ENCODE peak calls at places on chromosomes 16 and 17, in ten cellular contexts. E is fibroblast of pulmonary artery, L is IMR-90, U is cardiac muscle cell, S is RWPE1, V is AG09319, F is Calu3, T is lower leg skin, Y is esophagus muscularis mucosa, N is AG04449. P is an unnamed sample.

GRCh38 chr16:27640277-27640600 is 90.3 kb downstream of the KATNIP start:
- DNase-seq in E (no peak), L (no peak), U (no peak), S (peak), V (no peak), F (no peak), T (peak), Y (no peak), N (no peak), P (no peak)

GRCh38 chr16:87099001-87099740 is 218.0 kb downstream of the C16orf95 start:
- DNase-seq in E (no peak), L (no peak), U (no peak), S (no peak), V (no peak), F (no peak), T (no peak), Y (no peak), N (no peak), P (no peak)

GRCh38 chr16:50335198-50335958 is 33.4 kb downstream of the BRD7 start:
- DNase-seq in E (no peak), L (peak), U (no peak), S (no peak), V (no peak), F (no peak), T (no peak), Y (no peak), N (no peak), P (peak)

GRCh38 chr17:71039391-71039790 is 870.1 kb downstream of the KCNJ2 start:
- DNase-seq in E (no peak), L (no peak), U (no peak), S (no peak), V (no peak), F (no peak), T (no peak), Y (no peak), N (no peak), P (no peak)

GRCh38 chr16:68356249-68356918 is 45.6 kb downstream of the PRMT7 start:
- DNase-seq in E (no peak), L (no peak), U (no peak), S (no peak), V (no peak), F (no peak), T (no peak), Y (no peak), N (no peak), P (peak)

GRCh38 chr17:57289130-57289529 is 32.8 kb downstream of the MSI2 start:
- DNase-seq in E (no peak), L (no peak), U (no peak), S (no peak), V (no peak), F (no peak), T (no peak), Y (no peak), N (no peak), P (no peak)

GRCh38 chr17:37458805-37459204 is 30.9 kb upstream of the DUSP14 start:
- DNase-seq in E (peak), L (peak), U (no peak), S (no peak), V (no peak), F (no peak), T (no peak), Y (no peak), N (no peak), P (no peak)

GRCh38 chr16:49556252-49557069 is 182.9 kb downstream of the C16orf78 start:
- DNase-seq in E (peak), L (peak), U (peak), S (peak), V (no peak), F (no peak), T (no peak), Y (no peak), N (peak), P (no peak)

GRCh38 chr17:32341141-32341856 is 674 bp downstream of the C17orf75 start:
- DNase-seq in E (no peak), L (no peak), U (peak), S (no peak), V (no peak), F (peak), T (no peak), Y (no peak), N (no peak), P (no peak)

GRCh38 chr17:7235693-7236665 is 1.7 kb upstream of the DVL2 start:
- DNase-seq in E (peak), L (peak), U (no peak), S (peak), V (no peak), F (no peak), T (no peak), Y (no peak), N (no peak), P (no peak)

GRCh38 chr17:63224644-63225043 is 221.5 kb downstream of the CYB561 start:
- DNase-seq in E (no peak), L (no peak), U (no peak), S (no peak), V (no peak), F (no peak), T (no peak), Y (no peak), N (no peak), P (no peak)

GRCh38 chr17:63434951-63435571 is 11.0 kb downstream of the CYB561 start:
- DNase-seq in E (peak), L (peak), U (no peak), S (peak), V (no peak), F (no peak), T (no peak), Y (no peak), N (no peak), P (no peak)

GRCh38 chr16:2912330-2913199 is 834 bp downstream of the FLYWCH1 start:
- DNase-seq in E (peak), L (peak), U (peak), S (peak), V (no peak), F (peak), T (no peak), Y (no peak), N (no peak), P (no peak)

GRCh38 chr17:31582151-31582907 is 190.9 kb downstream of the RAB11FIP4 start:
- DNase-seq in E (peak), L (peak), U (no peak), S (no peak), V (peak), F (no peak), T (no peak), Y (no peak), N (no peak), P (peak)

GRCh38 chr17:49908782-49909714 is 59.9 kb upstream of the DLX4 start:
- DNase-seq in E (no peak), L (no peak), U (no peak), S (no peak), V (no peak), F (no peak), T (no peak), Y (no peak), N (no peak), P (no peak)

GRCh38 chr16:89304941-89305705 is 87.6 kb downstream of the ZNF778 start:
- DNase-seq in E (no peak), L (no peak), U (no peak), S (no peak), V (no peak), F (no peak), T (no peak), Y (no peak), N (no peak), P (no peak)

GRCh38 chr16:74111583-74111982 is 185.0 kb upstream of the PSMD7 start:
- DNase-seq in E (no peak), L (no peak), U (no peak), S (no peak), V (no peak), F (no peak), T (no peak), Y (no peak), N (no peak), P (no peak)

GRCh38 chr17:7702776-7703175 is 2.2 kb upstream of the EFNB3 start:
- DNase-seq in E (no peak), L (no peak), U (no peak), S (no peak), V (no peak), F (no peak), T (no peak), Y (no peak), N (no peak), P (no peak)

GRCh38 chr16:65118866-65119265 is 3.0 kb downstream of the CDH11 start:
- DNase-seq in E (no peak), L (peak), U (no peak), S (no peak), V (no peak), F (no peak), T (no peak), Y (peak), N (no peak), P (no peak)

GRCh38 chr16:89334988-89335802 is 117.7 kb downstream of the ZNF778 start:
- DNase-seq in E (no peak), L (no peak), U (no peak), S (no peak), V (no peak), F (no peak), T (no peak), Y (no peak), N (no peak), P (no peak)

GRCh38 chr17:9268546-9268945 is 247.2 kb downstream of the NTN1 start:
- DNase-seq in E (no peak), L (peak), U (no peak), S (no peak), V (no peak), F (no peak), T (no peak), Y (no peak), N (no peak), P (no peak)

GRCh38 chr16:68800257-68800875 is 43.0 kb upstream of the TANGO6 start:
- DNase-seq in E (peak), L (peak), U (peak), S (peak), V (peak), F (peak), T (peak), Y (no peak), N (peak), P (peak)

GRCh38 chr16:55542459-55543082 is 23.9 kb upstream of the CAPNS2 start:
- DNase-seq in E (peak), L (peak), U (no peak), S (peak), V (no peak), F (no peak), T (no peak), Y (no peak), N (no peak), P (no peak)

GRCh38 chr17:31552568-31552967 is 161.1 kb downstream of the RAB11FIP4 start:
- DNase-seq in E (no peak), L (no peak), U (no peak), S (no peak), V (no peak), F (no peak), T (no peak), Y (no peak), N (no peak), P (no peak)

GRCh38 chr17:72117748-72118587 is 2.9 kb upstream of the SOX9 start:
- DNase-seq in E (no peak), L (no peak), U (no peak), S (no peak), V (no peak), F (no peak), T (no peak), Y (no peak), N (no peak), P (no peak)

GRCh38 chr17:56593741-56594527 is 435 bp downstream of the NOG start:
- DNase-seq in E (peak), L (peak), U (peak), S (peak), V (peak), F (peak), T (no peak), Y (no peak), N (no peak), P (no peak)

GRCh38 chr16:11699234-11699894 is 31.1 kb downstream of the SNN start:
- DNase-seq in E (no peak), L (no peak), U (no peak), S (no peak), V (no peak), F (no peak), T (no peak), Y (no peak), N (no peak), P (no peak)

GRCh38 chr16:11697319-11697718 is 29.1 kb downstream of the SNN start:
- DNase-seq in E (no peak), L (no peak), U (no peak), S (no peak), V (no peak), F (no peak), T (no peak), Y (no peak), N (no peak), P (no peak)

GRCh38 chr16:11700264-11701029 is 32.2 kb downstream of the SNN start:
- DNase-seq in E (peak), L (peak), U (no peak), S (no peak), V (no peak), F (no peak), T (no peak), Y (no peak), N (no peak), P (no peak)

GRCh38 chr16:11696266-11697012 is 28.2 kb downstream of the SNN start:
- DNase-seq in E (no peak), L (no peak), U (no peak), S (no peak), V (no peak), F (no peak), T (no peak), Y (no peak), N (no peak), P (no peak)

DNA sequence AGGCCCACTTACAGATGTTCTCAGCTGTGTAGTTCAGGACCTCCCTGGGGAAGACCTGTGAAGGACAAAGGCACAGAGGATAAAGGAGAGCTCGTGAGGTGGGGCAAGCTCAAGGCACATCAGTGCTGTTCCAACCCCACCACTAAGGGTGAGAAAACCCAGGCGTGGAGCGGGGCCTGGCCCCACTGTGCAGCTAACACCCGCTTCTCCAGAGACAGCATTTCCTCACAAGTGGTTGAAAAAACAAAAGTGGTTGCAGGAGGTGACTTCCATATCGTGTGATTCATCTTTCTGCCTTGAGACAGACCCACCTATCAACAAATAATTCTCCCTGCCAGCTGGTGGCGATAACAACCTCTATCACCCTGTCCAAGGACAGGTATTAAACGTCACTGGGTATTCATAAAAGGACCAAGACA is 30.0 kb downstream of the SNN start:
- DNase-seq in E (no peak), L (peak), U (no peak), S (peak), V (no peak), F (no peak), T (no peak), Y (no peak), N (no peak), P (no peak)
- TF ChIP-seq CTCF in E (no peak), L (peak), U (no peak), S (no peak), V (no peak), F (no peak), T (no peak), Y (no peak), N (no peak), P (no peak)

DNA sequence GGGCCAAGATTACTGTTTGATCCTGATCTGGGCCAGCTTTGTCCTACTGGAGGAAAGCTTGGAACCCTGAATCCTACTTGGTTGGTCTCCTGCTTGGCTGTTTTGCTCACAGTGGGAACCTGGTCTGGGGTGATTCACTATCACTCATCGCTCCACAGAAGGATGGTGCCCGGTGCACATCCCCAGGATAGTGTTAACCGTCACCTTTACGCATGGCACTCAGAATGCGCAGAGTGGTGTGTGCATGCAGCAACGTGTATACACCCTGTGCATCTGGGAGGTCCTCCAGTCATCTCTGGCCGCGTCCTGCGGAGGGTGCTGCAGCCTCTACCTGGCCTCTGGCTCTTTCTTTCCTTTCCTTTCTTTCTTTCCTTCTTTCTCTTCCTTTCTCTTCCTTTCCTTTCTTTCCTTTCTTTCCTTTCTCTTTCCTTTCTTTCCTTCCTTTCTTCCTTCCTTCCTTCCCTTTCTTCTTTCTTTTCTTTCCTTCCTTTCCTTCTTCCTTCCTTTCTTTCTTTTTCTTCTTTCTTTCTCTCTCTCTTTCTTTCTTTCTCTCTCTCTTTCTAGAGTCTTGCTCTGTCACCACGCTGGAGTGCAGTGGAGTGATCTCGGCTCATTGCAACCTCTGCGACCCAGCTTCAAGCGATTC is 13.1 kb downstream of the SOCS3 start:
- DNase-seq in E (no peak), L (peak), U (no peak), S (peak), V (no peak), F (no peak), T (no peak), Y (no peak), N (no peak), P (no peak)
- TF ChIP-seq CTCF in E (no peak), L (no peak), U (no peak), S (no peak), V (no peak), F (no peak), T (no peak), Y (no peak), N (no peak), P (no peak)

GRCh38 chr17:29090746-29091395 is 47.9 kb downstream of the PIPOX start:
- DNase-seq in E (no peak), L (no peak), U (no peak), S (no peak), V (no peak), F (no peak), T (no peak), Y (no peak), N (no peak), P (no peak)
- TF ChIP-seq CTCF in E (no peak), L (no peak), U (no peak), S (no peak), V (no peak), F (no peak), T (no peak), Y (no peak), N (no peak), P (no peak)

GRCh38 chr17:68289473-68289872 is 1.5 kb downstream of the SLC16A6 start:
- DNase-seq in E (no peak), L (no peak), U (no peak), S (no peak), V (no peak), F (no peak), T (no peak), Y (no peak), N (no peak), P (no peak)

GRCh38 chr17:68290268-68290954 is 516 bp downstream of the SLC16A6 start:
- DNase-seq in E (no peak), L (no peak), U (peak), S (no peak), V (no peak), F (peak), T (no peak), Y (no peak), N (no peak), P (no peak)

GRCh38 chr17:68289936-68290267 is 1.0 kb downstream of the SLC16A6 start:
- DNase-seq in E (no peak), L (no peak), U (no peak), S (no peak), V (no peak), F (no peak), T (no peak), Y (no peak), N (no peak), P (no peak)

GRCh38 chr17:68288375-68288774 is 2.6 kb downstream of the SLC16A6 start:
- DNase-seq in E (no peak), L (no peak), U (no peak), S (no peak), V (no peak), F (no peak), T (no peak), Y (no peak), N (no peak), P (peak)

DNA sequence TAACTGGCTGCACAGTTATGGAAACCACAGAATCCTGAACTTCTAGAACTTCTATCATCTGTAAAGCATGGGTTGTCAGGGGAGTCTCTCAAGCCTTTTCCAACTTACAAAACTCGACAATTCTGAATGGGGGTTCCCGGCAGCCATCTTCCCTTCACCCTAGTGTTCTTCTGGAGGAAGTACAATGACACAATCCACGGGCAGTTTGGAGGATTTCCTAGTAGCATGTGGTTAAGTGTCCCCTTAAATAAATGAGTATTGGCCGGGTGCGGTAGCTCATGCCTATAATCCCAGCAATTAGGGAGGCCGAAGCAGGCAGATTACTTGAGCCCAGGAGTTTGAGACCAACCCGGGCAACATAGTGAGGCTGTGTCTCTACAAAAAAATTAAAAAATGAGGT is 2.1 kb downstream of the SLC16A6 start:
- DNase-seq in E (no peak), L (no peak), U (no peak), S (no peak), V (no peak), F (no peak), T (no peak), Y (no peak), N (no peak), P (peak)
- TF ChIP-seq CTCF in E (no peak), L (no peak), U (no peak), S (no peak), V (no peak), F (no peak), T (no peak), Y (no peak), N (no peak), P (peak)

DNA sequence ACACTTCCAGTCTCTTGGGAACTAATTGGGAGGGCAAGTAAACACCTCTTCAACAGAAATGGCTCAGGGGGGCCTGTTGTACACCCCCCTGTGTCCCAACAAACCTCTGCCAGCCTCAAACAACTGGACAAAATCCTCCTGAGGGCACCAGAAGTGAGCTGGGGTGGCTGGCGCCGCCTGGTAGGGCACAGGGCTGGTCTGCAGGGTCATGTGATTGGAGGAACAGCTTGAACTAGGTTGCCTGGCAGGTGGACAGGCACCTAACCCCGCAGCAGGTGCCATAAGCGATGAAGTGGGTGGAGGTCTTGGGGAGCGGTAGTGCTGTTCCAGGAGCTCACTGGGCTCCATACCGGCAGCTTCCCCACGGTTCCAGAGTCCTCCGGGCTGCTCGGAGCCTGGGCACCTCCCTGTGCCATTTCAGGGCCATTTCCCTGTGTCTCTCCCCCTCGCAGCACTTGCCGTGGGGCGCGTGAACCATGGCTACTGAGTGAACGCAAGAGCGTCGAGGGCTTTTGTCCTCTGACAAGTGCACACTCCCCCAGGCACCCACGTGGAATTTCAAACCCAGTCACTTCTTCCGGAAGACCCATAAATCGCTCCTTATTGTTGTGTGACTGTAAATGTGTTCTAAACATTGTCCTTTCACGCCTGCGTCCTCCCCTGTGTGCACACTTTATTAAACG is 101.5 kb downstream of the SEC14L1 start:
- DNase-seq in E (no peak), L (no peak), U (no peak), S (no peak), V (no peak), F (no peak), T (no peak), Y (no peak), N (no peak), P (no peak)
- TF ChIP-seq CTCF in E (no peak), L (no peak), U (no peak), S (no peak), V (no peak), F (no peak), T (no peak), Y (no peak), N (no peak), P (no peak)

DNA sequence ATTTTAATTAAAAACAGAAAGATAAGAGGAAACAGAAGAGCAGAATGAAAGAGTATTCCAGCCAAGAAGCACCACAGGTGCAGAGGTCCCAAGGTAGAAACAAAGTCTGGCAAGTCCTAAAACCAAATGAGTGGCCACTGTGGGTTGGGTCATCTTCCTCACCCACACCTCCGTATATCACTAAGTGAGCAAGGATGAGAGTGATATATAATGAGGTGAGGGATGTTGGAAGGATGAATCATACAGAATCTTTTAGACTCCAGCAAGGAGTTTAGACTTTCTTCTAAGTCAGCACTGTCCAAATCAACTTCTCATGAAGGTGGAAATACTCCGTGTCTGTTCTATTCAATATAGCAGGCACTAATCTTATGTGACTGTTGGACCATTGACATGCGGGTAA is 70.8 kb downstream of the SHISA9 start:
- DNase-seq in E (no peak), L (no peak), U (no peak), S (no peak), V (no peak), F (no peak), T (no peak), Y (no peak), N (no peak), P (no peak)
- TF ChIP-seq CTCF in E (no peak), L (no peak), U (no peak), S (no peak), V (no peak), F (no peak), T (no peak), Y (no peak), N (no peak), P (no peak)